ENCODE peak calls at places on chromosomes 16 and 17, in six cellular contexts. U, A, I, H, W and X are unnamed samples.

GRCh38 chr17:82228278-82228841 is 482 bp upstream of the SLC16A3 start:
- DNase-seq in H (peak), W (no peak), U (peak), I (peak), A (no peak), X (no peak)

GRCh38 chr16:77414752-77415231 is 20.0 kb downstream of the ADAMTS18 start:
- DNase-seq in H (no peak), W (no peak), U (no peak), A (no peak), I (no peak), X (no peak)

GRCh38 chr16:53717577-53717976 is 13.6 kb downstream of the FTO start:
- DNase-seq in W (no peak), I (no peak), U (no peak), A (no peak), H (no peak), X (no peak)

GRCh38 chr16:11170696-11171447 is 85.1 kb downstream of the SOCS1 start:
- DNase-seq in W (no peak), U (no peak), H (no peak), I (no peak), A (peak), X (no peak)

GRCh38 chr17:44793885-44794698 is 35.3 kb downstream of the ADAM11 start:
- DNase-seq in H (no peak), A (no peak), U (no peak), W (no peak), I (no peak), X (no peak)

GRCh38 chr16:85613609-85614337 is 651 bp downstream of the GSE1 start:
- DNase-seq in A (peak), I (no peak), W (no peak), H (peak), U (peak), X (no peak)

GRCh38 chr16:3317315-3317999 is 12.2 kb downstream of the ZNF75A start:
- DNase-seq in H (no peak), W (no peak), I (no peak), U (no peak), A (no peak), X (no peak)

GRCh38 chr17:6643460-6644125 is 2.7 kb downstream of the TXNDC17 start:
- DNase-seq in A (no peak), I (no peak), W (no peak), H (no peak), U (no peak), X (no peak)

GRCh38 chr16:50093607-50094570 is 28.1 kb downstream of the HEATR3 start:
- DNase-seq in W (no peak), A (no peak), H (no peak), U (no peak), I (no peak), X (no peak)

GRCh38 chr17:79011451-79012147 is 2.0 kb upstream of the CANT1 start:
- DNase-seq in I (no peak), W (no peak), H (no peak), U (no peak), A (peak), X (no peak)

GRCh38 chr17:42337442-42337841 is 49.1 kb downstream of the STAT5A start:
- DNase-seq in H (peak), A (no peak), W (no peak), I (peak), U (peak), X (no peak)

GRCh38 chr17:63954402-63955063 is 18.2 kb downstream of the SCN4A start:
- DNase-seq in H (peak), I (no peak), W (no peak), U (peak), A (no peak), X (no peak)

GRCh38 chr17:44996304-44996703 is 28.2 kb upstream of the C1QL1 start:
- DNase-seq in I (no peak), A (no peak), H (no peak), W (no peak), U (no peak), X (no peak)

GRCh38 chr17:79931517-79932309 is 92.5 kb upstream of the CBX4 start:
- DNase-seq in U (no peak), I (no peak), H (peak), W (no peak), A (no peak), X (peak)

GRCh38 chr17:70539172-70539924 is 370.0 kb downstream of the KCNJ2 start:
- DNase-seq in H (no peak), U (no peak), W (no peak), A (no peak), I (no peak), X (no peak)

GRCh38 chr17:4950757-4951204 is at the start of gene ENO3:
- DNase-seq in I (no peak), W (no peak), H (no peak), U (no peak), A (no peak), X (no peak)

GRCh38 chr17:74815671-74816370 is 39.7 kb upstream of the NAT9 start:
- DNase-seq in W (no peak), U (no peak), H (no peak), A (no peak), I (no peak), X (no peak)

GRCh38 chr16:30786115-30786935 is 680 bp downstream of the ZNF629 start:
- DNase-seq in U (no peak), I (no peak), H (no peak), A (peak), W (no peak), X (no peak)

GRCh38 chr17:2058521-2059124 is 3.7 kb downstream of the HIC1 start:
- DNase-seq in H (peak), U (peak), I (peak), W (no peak), A (no peak), X (no peak)

GRCh38 chr16:11165894-11166665 is 89.9 kb downstream of the SOCS1 start:
- DNase-seq in A (peak), I (no peak), U (no peak), H (no peak), W (no peak), X (no peak)

GRCh38 chr17:48335858-48336500 is 94.0 kb downstream of the SKAP1 start:
- DNase-seq in I (no peak), H (peak), A (peak), W (no peak), U (no peak), X (no peak)

GRCh38 chr16:30033270-30033669 is 2.2 kb upstream of the TLCD3B start:
- DNase-seq in A (no peak), H (no peak), I (no peak), W (no peak), U (no peak), X (no peak)

GRCh38 chr17:34716291-34716690 is 136.9 kb downstream of the TMEM132E start:
- DNase-seq in I (no peak), H (no peak), A (no peak), W (no peak), U (no peak), X (no peak)

GRCh38 chr17:76710863-76711611 is at the start of gene MXRA7:
- DNase-seq in W (no peak), H (peak), A (no peak), I (peak), U (peak), X (no peak)

GRCh38 chr17:31392856-31393748 is 1.6 kb downstream of the RAB11FIP4 start:
- DNase-seq in U (peak), A (no peak), W (no peak), I (no peak), H (no peak), X (no peak)